ENCODE peak calls at places on chromosomes 7 and 10, in eight cellular contexts. C, I, D, E, Q, Y, F and U are unnamed samples.

GRCh38 chr10:120508393-120508792 is 51.4 kb downstream of the PLPP4 start:
- DNase-seq in I (no peak), D (peak; percentile 14), F (no peak), Y (no peak), E (peak; percentile 7), Q (no peak), C (no peak), U (peak; percentile 95)

GRCh38 chr7:69219381-69219780 is 378.9 kb upstream of the AUTS2 start:
- DNase-seq in Y (no peak), D (peak; percentile 56), E (no peak), F (no peak), C (no peak), Q (no peak), I (no peak), U (no peak)

GRCh38 chr10:99966306-99966705 is 43.4 kb downstream of the DNMBP start:
- DNase-seq in E (peak; percentile 60), C (no peak), F (no peak), I (no peak), D (peak; percentile 78), Q (peak; percentile 85), Y (no peak), U (peak; percentile 90)

GRCh38 chr10:97012470-97012869 is 173.3 kb downstream of the SLIT1 start:
- DNase-seq in F (no peak), Y (no peak), C (no peak), Q (no peak), D (no peak), I (no peak), E (no peak), U (no peak)

GRCh38 chr10:128579280-128579679 is 453.1 kb upstream of the MKI67 start:
- DNase-seq in Q (no peak), Y (no peak), E (no peak), D (no peak), F (no peak), I (no peak), C (no peak), U (no peak)

GRCh38 chr7:129828989-129829676 is 123.6 kb downstream of the UBE2H start:
- DNase-seq in F (no peak), E (no peak), Q (no peak), I (no peak), Y (no peak), D (no peak), C (no peak), U (no peak)

GRCh38 chr10:118501637-118502440 is 93.6 kb downstream of the PRLHR start:
- DNase-seq in I (no peak), Q (peak; percentile 82), D (peak; percentile 82), C (no peak), F (no peak), Y (no peak), E (peak; percentile 64), U (peak; percentile 43)

GRCh38 chr7:123410273-123410928 is 124.0 kb downstream of the IQUB start:
- DNase-seq in Q (peak; percentile 24), C (no peak), E (peak; percentile 90), Y (no peak), D (no peak), I (peak; percentile 27), F (no peak), U (peak; percentile 66)

GRCh38 chr10:86363184-86363832 is 3.3 kb downstream of the GRID1 start:
- DNase-seq in Q (no peak), I (no peak), Y (peak; percentile 92), F (no peak), C (no peak), D (no peak), E (no peak), U (no peak)

GRCh38 chr10:115745943-115746342 is 527.1 kb downstream of the GFRA1 start:
- DNase-seq in Y (no peak), F (no peak), Q (no peak), D (no peak), C (no peak), E (no peak), I (no peak), U (no peak)

GRCh38 chr7:154919324-154920222 is 83.4 kb downstream of the PAXIP1 start:
- DNase-seq in D (no peak), I (no peak), Y (no peak), C (no peak), E (no peak), Q (no peak), F (no peak), U (no peak)

GRCh38 chr7:132782777-132783633 is 206.7 kb upstream of the PLXNA4 start:
- DNase-seq in Q (peak; percentile 73), Y (no peak), D (peak; percentile 87), I (no peak), E (peak; percentile 17), F (no peak), C (no peak), U (peak; percentile 28)

GRCh38 chr10:96585726-96586418 is 940 bp downstream of the TM9SF3 start:
- DNase-seq in I (no peak), Q (no peak), Y (no peak), C (no peak), D (no peak), F (no peak), E (no peak), U (no peak)

GRCh38 chr10:121362026-121362425 is 236.2 kb downstream of the FGFR2 start:
- DNase-seq in Q (no peak), Y (no peak), C (no peak), F (no peak), D (no peak), I (no peak), E (no peak), U (no peak)